ENCODE peak calls at places on chromosomes 5 and 9, in nine cellular contexts. E, I, B, U, J, F, N, Y and R are unnamed samples.

GRCh38 chr5:65305913-65306312 is 175.8 kb downstream of the ADAMTS6 start:
- DNase-seq in F (no peak), E (no peak), N (no peak), B (no peak), Y (no peak), I (no peak), U (no peak), J (no peak), R (no peak)

GRCh38 chr5:80125962-80126480 is 90.9 kb downstream of the THBS4 start:
- DNase-seq in N (no peak), Y (no peak), J (no peak), B (no peak), E (no peak), I (no peak), F (no peak), U (no peak), R (peak)

GRCh38 chr5:169126376-169127043 is 174.4 kb downstream of the SLIT3 start:
- DNase-seq in Y (no peak), E (no peak), J (no peak), B (no peak), F (no peak), N (no peak), I (no peak), U (no peak), R (peak)

GRCh38 chr9:98075332-98075805 is 18.8 kb downstream of the NANS start:
- DNase-seq in F (no peak), U (no peak), B (no peak), J (peak), N (no peak), I (no peak), Y (no peak), E (no peak), R (peak)

GRCh38 chr9:35522725-35523124 is 32.8 kb downstream of the RUSC2 start:
- DNase-seq in Y (no peak), U (no peak), F (no peak), I (no peak), B (no peak), N (no peak), J (no peak), E (no peak), R (no peak)

GRCh38 chr9:13568851-13569618 is 289.5 kb upstream of the MPDZ start:
- DNase-seq in B (no peak), E (no peak), U (no peak), Y (no peak), F (no peak), I (no peak), N (no peak), J (peak), R (no peak)

GRCh38 chr9:89463986-89464901 is 33.7 kb downstream of the SEMA4D start:
- DNase-seq in B (no peak), N (no peak), I (peak), J (no peak), F (peak), U (no peak), Y (peak), E (peak), R (no peak)

GRCh38 chr5:33441241-33441844 is 578 bp downstream of the TARS1 start:
- DNase-seq in J (peak), U (no peak), I (peak), F (peak), B (peak), Y (peak), N (peak), E (no peak), R (peak)

GRCh38 chr5:80238778-80239679 is 16.8 kb downstream of the SERINC5 start:
- DNase-seq in Y (no peak), E (peak), U (no peak), B (peak), I (no peak), J (peak), F (no peak), N (peak), R (peak)

GRCh38 chr5:158388018-158388417 is 529.1 kb upstream of the CLINT1 start:
- DNase-seq in J (no peak), I (no peak), U (no peak), N (no peak), E (no peak), Y (no peak), B (peak), F (no peak), R (no peak)

GRCh38 chr9:34715639-34716215 is 5.8 kb upstream of the CCL21 start:
- DNase-seq in U (no peak), E (no peak), B (no peak), F (no peak), N (no peak), Y (no peak), J (no peak), I (no peak), R (no peak)

GRCh38 chr9:93419023-93419422 is 32.5 kb upstream of the FAM120A start:
- DNase-seq in F (no peak), Y (no peak), U (no peak), E (no peak), J (no peak), N (no peak), B (no peak), I (no peak), R (no peak)

GRCh38 chr9:22046243-22046642 is 37.1 kb upstream of the CDKN2B start:
- DNase-seq in F (no peak), E (no peak), J (no peak), Y (no peak), U (no peak), B (no peak), I (no peak), N (no peak), R (no peak)

GRCh38 chr5:65327582-65327981 is 154.1 kb downstream of the ADAMTS6 start:
- DNase-seq in B (no peak), I (no peak), U (no peak), J (no peak), F (no peak), N (no peak), E (no peak), Y (no peak), R (no peak)

GRCh38 chr5:160269017-160269416 is 39.7 kb downstream of the FABP6 start:
- DNase-seq in F (no peak), U (no peak), Y (no peak), J (no peak), E (peak), I (no peak), B (peak), N (no peak), R (peak)

GRCh38 chr9:130936285-130937117 is 2.5 kb downstream of the FIBCD1 start:
- DNase-seq in E (no peak), I (no peak), U (peak), N (peak), J (peak), B (no peak), Y (no peak), F (no peak), R (peak)

GRCh38 chr5:154895606-154896561 is 37.5 kb downstream of the CNOT8 start:
- DNase-seq in Y (no peak), I (no peak), E (no peak), N (no peak), J (no peak), U (no peak), F (no peak), B (no peak), R (no peak)

GRCh38 chr9:3863114-3863528 is 337.3 kb upstream of the RFX3 start:
- DNase-seq in F (no peak), N (no peak), I (no peak), E (no peak), B (peak), U (no peak), J (peak), Y (no peak), R (peak)

GRCh38 chr5:126014691-126015090 is 408.5 kb upstream of the GRAMD2B start:
- DNase-seq in J (peak), I (no peak), F (no peak), N (no peak), Y (no peak), E (no peak), U (no peak), B (no peak), R (no peak)

GRCh38 chr5:140795259-140795641 is 598 bp downstream of the PCDHA2 start:
- DNase-seq in B (no peak), J (peak), F (no peak), I (no peak), E (no peak), N (peak), Y (no peak), U (no peak), R (peak)

GRCh38 chr9:18985464-18985951 is 47.5 kb downstream of the SAXO1 start:
- DNase-seq in J (peak), Y (no peak), F (no peak), I (no peak), B (no peak), N (no peak), U (no peak), E (no peak), R (no peak)

GRCh38 chr9:125574136-125574877 is 132.7 kb downstream of the MAPKAP1 start:
- DNase-seq in I (no peak), E (no peak), U (no peak), N (no peak), J (no peak), Y (no peak), B (no peak), F (no peak), R (no peak)

GRCh38 chr9:129290606-129291005 is 112.5 kb upstream of the IER5L start:
- DNase-seq in N (no peak), B (no peak), U (no peak), J (no peak), E (peak), Y (no peak), F (no peak), I (no peak), R (no peak)

GRCh38 chr5:9661316-9662015 is 31.3 kb upstream of the TAS2R1 start:
- DNase-seq in U (no peak), E (no peak), J (no peak), N (no peak), B (no peak), F (no peak), I (no peak), Y (no peak), R (no peak)

GRCh38 chr5:2755811-2756210 is 4.3 kb upstream of the IRX2 start:
- DNase-seq in I (no peak), B (no peak), J (no peak), N (no peak), E (no peak), Y (no peak), U (no peak), F (no peak), R (no peak)

GRCh38 chr5:35136386-35136785 is 88.6 kb upstream of the AGXT2 start:
- DNase-seq in I (no peak), U (no peak), F (no peak), E (no peak), N (no peak), Y (no peak), J (no peak), B (no peak), R (peak)

GRCh38 chr9:136370037-136370436 is 3.4 kb downstream of the CARD9 start:
- DNase-seq in F (no peak), J (no peak), I (no peak), B (no peak), U (no peak), N (no peak), Y (no peak), E (no peak), R (no peak)

GRCh38 chr5:23024470-23024869 is 171.3 kb upstream of the CDH12 start:
- DNase-seq in I (no peak), U (no peak), E (no peak), B (no peak), Y (no peak), J (no peak), F (no peak), N (no peak), R (no peak)

GRCh38 chr5:62124266-62124665 is 181.7 kb upstream of the KIF2A start:
- DNase-seq in I (no peak), N (no peak), E (no peak), Y (no peak), B (no peak), J (peak), F (no peak), U (peak), R (no peak)

GRCh38 chr5:40841068-40841805 is at the start of gene CARD6:
- DNase-seq in I (no peak), Y (no peak), B (no peak), J (no peak), N (no peak), U (no peak), F (no peak), E (no peak), R (peak)